ENCODE peak calls at places on chromosomes 12 and 14, in five cellular contexts. O is kidney, J is cardiac fibroblast, Y is activated gamma-delta T cell treated with Interleukin-2 at 50 U/mL for 16 hours, N is Ammon's horn. R is an unnamed sample.

GRCh38 chr12:110861729-110862128 is 14.9 kb downstream of the CCDC63 start:
- DNase-seq in O (no peak), J (no peak), Y (no peak), N (no peak), R (no peak)

GRCh38 chr14:52703225-52703624 is 3.8 kb upstream of the PSMC6 start:
- DNase-seq in O (no peak), N (peak), J (peak), Y (no peak), R (no peak)

GRCh38 chr12:131279281-131279921 is 325.7 kb downstream of the ADGRD1 start:
- DNase-seq in N (no peak), J (no peak), O (peak), Y (no peak), R (no peak)

GRCh38 chr12:75665216-75665615 is 153.8 kb upstream of the KRR1 start:
- DNase-seq in N (no peak), J (no peak), O (no peak), Y (no peak), R (no peak)

GRCh38 chr14:103427485-103428443 is 42.5 kb downstream of the MARK3 start:
- DNase-seq in N (no peak), Y (no peak), O (no peak), J (peak), R (no peak)

GRCh38 chr12:69161835-69162234 is 77.5 kb upstream of the CPSF6 start:
- DNase-seq in J (no peak), N (peak), Y (no peak), O (no peak), R (no peak)

GRCh38 chr12:96988919-96989318 is 81.9 kb downstream of the NEDD1 start:
- DNase-seq in O (no peak), Y (no peak), N (no peak), J (no peak), R (no peak)

GRCh38 chr12:57965766-57966165 is 24.4 kb downstream of the ATP23 start:
- DNase-seq in J (no peak), N (no peak), Y (no peak), O (no peak), R (no peak)

GRCh38 chr12:67355428-67356385 is 86.5 kb downstream of the CAND1 start:
- DNase-seq in N (peak), J (peak), Y (no peak), O (no peak), R (no peak)

GRCh38 chr14:69171569-69171968 is 18.6 kb upstream of the DCAF5 start:
- DNase-seq in Y (no peak), N (no peak), J (no peak), O (no peak), R (no peak)

GRCh38 chr14:74290415-74290814 is 12.3 kb downstream of the ABCD4 start:
- DNase-seq in N (no peak), Y (no peak), J (peak), O (no peak), R (no peak)

GRCh38 chr14:76955575-76956252 is 72.8 kb downstream of the IRF2BPL start:
- DNase-seq in N (peak), J (no peak), O (no peak), Y (peak), R (no peak)

GRCh38 chr14:40053396-40053795 is 621.2 kb upstream of the FBXO33 start:
- DNase-seq in O (no peak), J (no peak), N (peak), Y (no peak), R (no peak)

GRCh38 chr12:18683603-18684002 is 54.2 kb downstream of the PLCZ1 start:
- DNase-seq in Y (no peak), N (no peak), J (peak), O (no peak), R (no peak)

GRCh38 chr14:66174453-66174891 is 311.7 kb upstream of the CCDC196 start:
- DNase-seq in O (no peak), N (no peak), J (peak), Y (no peak), R (no peak)

GRCh38 chr12:122951979-122952892 is 14.0 kb downstream of the ABCB9 start:
- DNase-seq in O (peak), N (peak), J (peak), Y (peak), R (peak)

GRCh38 chr12:25372969-25373368 is 122.2 kb upstream of the KRAS start:
- DNase-seq in N (no peak), Y (no peak), O (no peak), J (no peak), R (no peak)

GRCh38 chr12:105047303-105047702 is 37.0 kb downstream of the ALDH1L2 start:
- DNase-seq in Y (no peak), O (no peak), J (no peak), N (no peak), R (no peak)

GRCh38 chr14:41922014-41922413 is 315.3 kb downstream of the LRFN5 start:
- DNase-seq in J (no peak), O (no peak), N (no peak), Y (no peak), R (no peak)

GRCh38 chr14:23294734-23295561 is 7.7 kb downstream of the PPP1R3E start:
- DNase-seq in Y (peak), O (no peak), N (peak), J (peak), R (peak)

GRCh38 chr14:61553730-61554641 is 141.3 kb upstream of the HIF1A start:
- DNase-seq in J (peak), N (no peak), O (no peak), Y (no peak), R (no peak)

GRCh38 chr14:73293782-73294781 is 56.8 kb downstream of the PAPLN start:
- DNase-seq in J (no peak), N (no peak), Y (no peak), O (no peak), R (no peak)

GRCh38 chr14:103550451-103551337 is 11.8 kb downstream of the BAG5 start:
- DNase-seq in Y (no peak), O (peak), N (no peak), J (no peak), R (no peak)

GRCh38 chr14:64680013-64680674 is 24.1 kb upstream of the PLEKHG3 start:
- DNase-seq in O (peak), J (no peak), N (no peak), Y (no peak), R (no peak)

GRCh38 chr12:10936495-10936894 is 2.6 kb downstream of the TAS2R14 start:
- DNase-seq in Y (no peak), J (no peak), O (no peak), N (no peak), R (no peak)

GRCh38 chr12:16385779-16386646 is 38.6 kb downstream of the MGST1 start:
- DNase-seq in N (peak), Y (no peak), O (no peak), J (peak), R (no peak)

GRCh38 chr12:67709367-67709954 is 60.9 kb downstream of the DYRK2 start:
- DNase-seq in Y (no peak), O (no peak), J (peak), N (no peak), R (no peak)

GRCh38 chr14:58108717-58109116 is 43.3 kb downstream of the ARMH4 start:
- DNase-seq in O (no peak), Y (no peak), N (no peak), J (no peak), R (no peak)

GRCh38 chr12:124883263-124883876 is 19.7 kb upstream of the SCARB1 start:
- DNase-seq in O (no peak), J (no peak), N (no peak), Y (no peak), R (no peak)

GRCh38 chr12:109064143-109064542 is 11.8 kb downstream of the USP30 start:
- DNase-seq in O (no peak), Y (no peak), N (no peak), J (no peak), R (no peak)